ENCODE peak calls at places on chromosomes 12 and 14, in nine cellular contexts. Z is AG09319; Y is astrocyte of the cerebellum; B is MV-4-11; I is HEK293T; X is NCI-H1092; E is naive thymus-derived CD4-positive, alpha-beta T cell; F is CD4-positive, alpha-beta T cell; S is left cardiac atrium. R is an unnamed sample.

GRCh38 chr12:97545804-97546203 is 83.2 kb downstream of the RMST start:
- DNase-seq in Z (no peak), Y (no peak), B (no peak), I (no peak), X (no peak), E (no peak), F (no peak), S (no peak), R (no peak)

GRCh38 chr14:30242742-30243141 is 315.1 kb upstream of the PRKD1 start:
- DNase-seq in Z (no peak), Y (no peak), B (no peak), I (no peak), X (no peak), E (no peak), F (no peak), S (no peak), R (no peak)

GRCh38 chr14:54785778-54786160 is 116.9 kb downstream of the GCH1 start:
- DNase-seq in Z (no peak), Y (no peak), B (no peak), I (no peak), X (no peak), E (no peak), F (no peak), S (no peak), R (no peak)

GRCh38 chr12:94099191-94099983 is 49.0 kb upstream of the PLXNC1 start:
- DNase-seq in Z (no peak), Y (peak; percentile 60), B (no peak), I (no peak), X (no peak), E (no peak), F (no peak), S (no peak), R (no peak)

GRCh38 chr12:59459966-59460365 is 135.9 kb upstream of the SLC16A7 start:
- DNase-seq in Z (peak; percentile 3), Y (no peak), B (no peak), I (no peak), X (no peak), E (no peak), F (no peak), S (no peak), R (no peak)

GRCh38 chr14:61271552-61271951 is 9.6 kb downstream of the TMEM30B start:
- DNase-seq in Z (no peak), Y (no peak), B (no peak), I (no peak), X (no peak), E (no peak), F (no peak), S (no peak), R (peak; percentile 34)

GRCh38 chr12:93122089-93122488 is 193.0 kb upstream of the EEA1 start:
- DNase-seq in Z (no peak), Y (no peak), B (no peak), I (no peak), X (no peak), E (no peak), F (no peak), S (no peak), R (no peak)

GRCh38 chr12:132622437-132623071 is 4.0 kb downstream of the P2RX2 start:
- DNase-seq in Z (no peak), Y (no peak), B (no peak), I (no peak), X (no peak), E (no peak), F (no peak), S (peak; percentile 51), R (no peak)

GRCh38 chr14:73025544-73025943 is 1.4 kb downstream of the ZFYVE1 start:
- DNase-seq in Z (no peak), Y (peak; percentile 5), B (no peak), I (no peak), X (no peak), E (no peak), F (no peak), S (no peak), R (no peak)

GRCh38 chr12:79267580-79267979 is 403.0 kb downstream of the SYT1 start:
- DNase-seq in Z (no peak), Y (no peak), B (no peak), I (no peak), X (no peak), E (no peak), F (no peak), S (no peak), R (no peak)

GRCh38 chr12:6272300-6273208 is 37.9 kb upstream of the PLEKHG6 start:
- DNase-seq in Z (no peak), Y (no peak), B (no peak), I (no peak), X (no peak), E (no peak), F (no peak), S (no peak), R (no peak)

GRCh38 chr12:98973395-98973794 is 328.3 kb downstream of the APAF1 start:
- DNase-seq in Z (no peak), Y (no peak), B (no peak), I (no peak), X (no peak), E (no peak), F (no peak), S (no peak), R (no peak)

GRCh38 chr14:42214981-42215491 is 608.4 kb downstream of the LRFN5 start:
- DNase-seq in Z (peak; percentile 15), Y (peak; percentile 32), B (peak; percentile 73), I (no peak), X (no peak), E (no peak), F (no peak), S (no peak), R (no peak)

GRCh38 chr12:116102019-116102418 is 175.5 kb downstream of the MED13L start:
- DNase-seq in Z (no peak), Y (no peak), B (no peak), I (no peak), X (no peak), E (no peak), F (no peak), S (no peak), R (no peak)

R was measured in stimulated activated effector memory CD8-positive, alpha-beta T cell treated with anti-CD3 and anti-CD28 coated beads, Interleukin-12 subunit alpha, Interleukin-12 subunit beta, amount 100 ng/mL, for 72 hours.